ENCODE peak calls at places on chromosomes 5 and 9, in six cellular contexts. One of them, this sample, is unnamed.
A peak's percentile ranks its signal among the peaks of the same experiment; 100 is the strongest.

GRCh38 chr5:176965633-176966032 is 40.9 kb downstream of the UIMC1 start:
- DNase-seq in dorsolateral prefrontal cortex: no peak
- DNase-seq in heart left ventricle: no peak
- DNase-seq in left lung: no peak
- DNase-seq in fibroblast of the aortic adventitia: no peak
- DNase-seq in bronchial epithelial cell: no peak
- DNase-seq in this sample: no peak

GRCh38 chr5:74490814-74491213 is 149.7 kb downstream of the ENC1 start:
- DNase-seq in dorsolateral prefrontal cortex: no peak
- DNase-seq in heart left ventricle: no peak
- DNase-seq in left lung: no peak
- DNase-seq in fibroblast of the aortic adventitia: no peak
- DNase-seq in bronchial epithelial cell: peak; percentile 1
- DNase-seq in this sample: no peak

GRCh38 chr5:157505496-157505895 is 45.5 kb downstream of the NIPAL4 start:
- DNase-seq in dorsolateral prefrontal cortex: no peak
- DNase-seq in heart left ventricle: no peak
- DNase-seq in left lung: no peak
- DNase-seq in fibroblast of the aortic adventitia: no peak
- DNase-seq in bronchial epithelial cell: no peak
- DNase-seq in this sample: no peak

GRCh38 chr5:179759961-179760541 is 27.4 kb downstream of the MAML1 start:
- DNase-seq in dorsolateral prefrontal cortex: no peak
- DNase-seq in heart left ventricle: no peak
- DNase-seq in left lung: no peak
- DNase-seq in fibroblast of the aortic adventitia: no peak
- DNase-seq in bronchial epithelial cell: no peak
- DNase-seq in this sample: no peak

GRCh38 chr5:65925601-65926275 is 637 bp upstream of the ERBIN start:
- DNase-seq in dorsolateral prefrontal cortex: peak; percentile 92
- DNase-seq in heart left ventricle: peak; percentile 85
- DNase-seq in left lung: peak; percentile 80
- DNase-seq in fibroblast of the aortic adventitia: peak; percentile 82
- DNase-seq in bronchial epithelial cell: peak; percentile 57
- DNase-seq in this sample: no peak

GRCh38 chr5:151384106-151384505 is 36.7 kb upstream of the SLC36A2 start:
- DNase-seq in dorsolateral prefrontal cortex: no peak
- DNase-seq in heart left ventricle: no peak
- DNase-seq in left lung: no peak
- DNase-seq in fibroblast of the aortic adventitia: peak; percentile 52
- DNase-seq in bronchial epithelial cell: peak; percentile 39
- DNase-seq in this sample: no peak

GRCh38 chr5:445591-445990 is 2.6 kb downstream of the EXOC3 start:
- DNase-seq in dorsolateral prefrontal cortex: peak; percentile 10
- DNase-seq in heart left ventricle: no peak
- DNase-seq in left lung: no peak
- DNase-seq in fibroblast of the aortic adventitia: no peak
- DNase-seq in bronchial epithelial cell: no peak
- DNase-seq in this sample: no peak

GRCh38 chr5:21152611-21153010 is 1164.6 kb upstream of the CDH18 start:
- DNase-seq in dorsolateral prefrontal cortex: no peak
- DNase-seq in heart left ventricle: no peak
- DNase-seq in left lung: no peak
- DNase-seq in fibroblast of the aortic adventitia: peak; percentile 87
- DNase-seq in bronchial epithelial cell: peak; percentile 100
- DNase-seq in this sample: peak; percentile 84

GRCh38 chr5:73450041-73450598 is 1.5 kb upstream of the FOXD1 start:
- DNase-seq in dorsolateral prefrontal cortex: no peak
- DNase-seq in heart left ventricle: no peak
- DNase-seq in left lung: no peak
- DNase-seq in fibroblast of the aortic adventitia: no peak
- DNase-seq in bronchial epithelial cell: no peak
- DNase-seq in this sample: no peak

GRCh38 chr9:1954238-1954637 is 60.9 kb upstream of the SMARCA2 start:
- DNase-seq in dorsolateral prefrontal cortex: no peak
- DNase-seq in heart left ventricle: no peak
- DNase-seq in left lung: no peak
- DNase-seq in fibroblast of the aortic adventitia: no peak
- DNase-seq in bronchial epithelial cell: no peak
- DNase-seq in this sample: no peak

GRCh38 chr5:56269216-56269927 is 36.2 kb upstream of the ANKRD55 start:
- DNase-seq in dorsolateral prefrontal cortex: no peak
- DNase-seq in heart left ventricle: no peak
- DNase-seq in left lung: no peak
- DNase-seq in fibroblast of the aortic adventitia: peak; percentile 82
- DNase-seq in bronchial epithelial cell: peak; percentile 25
- DNase-seq in this sample: no peak

GRCh38 chr5:123545506-123545905 is 33.5 kb downstream of the CSNK1G3 start:
- DNase-seq in dorsolateral prefrontal cortex: no peak
- DNase-seq in heart left ventricle: no peak
- DNase-seq in left lung: no peak
- DNase-seq in fibroblast of the aortic adventitia: peak; percentile 42
- DNase-seq in bronchial epithelial cell: no peak
- DNase-seq in this sample: no peak

GRCh38 chr5:114412509-114413171 is 50.8 kb downstream of the KCNN2 start:
- DNase-seq in dorsolateral prefrontal cortex: no peak
- DNase-seq in heart left ventricle: no peak
- DNase-seq in left lung: no peak
- DNase-seq in fibroblast of the aortic adventitia: peak; percentile 4
- DNase-seq in bronchial epithelial cell: peak; percentile 86
- DNase-seq in this sample: no peak

DNA sequence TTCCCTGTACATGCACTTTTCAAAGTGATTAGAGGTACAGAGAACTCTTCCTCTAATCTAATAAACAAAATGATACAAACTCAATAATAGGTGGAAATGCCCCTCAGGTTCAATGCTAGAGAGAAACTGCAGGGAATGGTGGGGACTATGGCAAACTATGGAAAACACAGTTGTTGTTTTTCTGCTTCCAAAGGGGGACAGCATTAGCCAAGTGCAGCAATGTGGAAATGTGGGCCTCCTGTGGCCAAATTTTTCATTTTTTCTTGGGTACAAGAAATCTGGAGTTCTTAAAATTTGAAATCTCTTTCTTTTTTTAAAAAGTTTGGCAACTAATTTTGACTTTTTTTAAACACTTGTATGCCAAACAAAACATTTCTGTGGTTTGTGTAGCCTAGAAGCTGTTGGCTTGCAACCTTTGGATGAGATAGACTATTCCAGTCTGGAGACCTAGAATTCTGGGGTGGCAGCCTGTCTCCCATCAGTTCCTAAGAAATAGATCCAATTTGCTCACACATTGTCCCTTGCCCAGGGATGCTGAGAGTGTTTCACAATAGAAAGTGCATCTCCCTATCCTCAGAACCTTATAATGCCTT is 218.6 kb downstream of the PAPPA start:
- DNase-seq in dorsolateral prefrontal cortex: no peak
- DNase-seq in heart left ventricle: no peak
- DNase-seq in left lung: no peak
- DNase-seq in fibroblast of the aortic adventitia: peak; percentile 74
- DNase-seq in bronchial epithelial cell: no peak
- DNase-seq in this sample: no peak
- TF ChIP-seq CTCF in dorsolateral prefrontal cortex: no peak
- TF ChIP-seq CTCF in heart left ventricle: no peak
- TF ChIP-seq CTCF in left lung: no peak
- TF ChIP-seq CTCF in fibroblast of the aortic adventitia: peak; percentile 3
- TF ChIP-seq CTCF in bronchial epithelial cell: no peak
- TF ChIP-seq CTCF in this sample: no peak

GRCh38 chr5:31855527-31855862 is 216.6 kb downstream of the PDZD2 start:
- DNase-seq in dorsolateral prefrontal cortex: no peak
- DNase-seq in heart left ventricle: no peak
- DNase-seq in left lung: no peak
- DNase-seq in fibroblast of the aortic adventitia: no peak
- DNase-seq in bronchial epithelial cell: no peak
- DNase-seq in this sample: no peak
- H3K4me3 ChIP-seq in dorsolateral prefrontal cortex: peak overlapping the region; percentile 78
- H3K4me3 ChIP-seq in heart left ventricle: peak overlapping the region; percentile 42
- H3K4me3 ChIP-seq in left lung: peak overlapping the region; percentile 62
- H3K4me3 ChIP-seq in fibroblast of the aortic adventitia: no peak overlapping the region
- H3K4me3 ChIP-seq in bronchial epithelial cell: peak overlapping the region; percentile 73
- H3K4me3 ChIP-seq in this sample: peak overlapping the region; percentile 64

GRCh38 chr9:98241357-98242104 is 13.9 kb downstream of the TBC1D2 start:
- DNase-seq in dorsolateral prefrontal cortex: no peak
- DNase-seq in heart left ventricle: no peak
- DNase-seq in left lung: no peak
- DNase-seq in fibroblast of the aortic adventitia: no peak
- DNase-seq in bronchial epithelial cell: no peak
- DNase-seq in this sample: no peak
- TF ChIP-seq CTCF in dorsolateral prefrontal cortex: no peak
- TF ChIP-seq CTCF in heart left ventricle: no peak
- TF ChIP-seq CTCF in left lung: no peak
- TF ChIP-seq CTCF in fibroblast of the aortic adventitia: no peak
- TF ChIP-seq CTCF in bronchial epithelial cell: no peak
- TF ChIP-seq CTCF in this sample: no peak

GRCh38 chr9:77399964-77400363 is 222.6 kb downstream of the VPS13A start:
- DNase-seq in dorsolateral prefrontal cortex: no peak
- DNase-seq in heart left ventricle: no peak
- DNase-seq in left lung: no peak
- DNase-seq in fibroblast of the aortic adventitia: no peak
- DNase-seq in bronchial epithelial cell: no peak
- DNase-seq in this sample: no peak

GRCh38 chr9:77403244-77403643 is 225.9 kb downstream of the VPS13A start:
- DNase-seq in dorsolateral prefrontal cortex: no peak
- DNase-seq in heart left ventricle: no peak
- DNase-seq in left lung: no peak
- DNase-seq in fibroblast of the aortic adventitia: no peak
- DNase-seq in bronchial epithelial cell: no peak
- DNase-seq in this sample: no peak

GRCh38 chr9:77402286-77402685 is 225.0 kb downstream of the VPS13A start:
- DNase-seq in dorsolateral prefrontal cortex: no peak
- DNase-seq in heart left ventricle: no peak
- DNase-seq in left lung: no peak
- DNase-seq in fibroblast of the aortic adventitia: peak; percentile 6
- DNase-seq in bronchial epithelial cell: peak; percentile 43
- DNase-seq in this sample: no peak
- H3K4me3 ChIP-seq in dorsolateral prefrontal cortex: no peak overlapping the region
- H3K4me3 ChIP-seq in heart left ventricle: no peak overlapping the region
- H3K4me3 ChIP-seq in left lung: no peak overlapping the region
- H3K4me3 ChIP-seq in fibroblast of the aortic adventitia: no peak overlapping the region
- H3K4me3 ChIP-seq in bronchial epithelial cell: no peak overlapping the region
- H3K4me3 ChIP-seq in this sample: no peak overlapping the region

GRCh38 chr9:111997831-111998230 is 101.2 kb downstream of the UGCG start:
- DNase-seq in dorsolateral prefrontal cortex: no peak
- DNase-seq in heart left ventricle: no peak
- DNase-seq in left lung: no peak
- DNase-seq in fibroblast of the aortic adventitia: no peak
- DNase-seq in bronchial epithelial cell: no peak
- DNase-seq in this sample: no peak
- TF ChIP-seq CTCF in dorsolateral prefrontal cortex: no peak
- TF ChIP-seq CTCF in heart left ventricle: no peak
- TF ChIP-seq CTCF in left lung: no peak
- TF ChIP-seq CTCF in fibroblast of the aortic adventitia: no peak
- TF ChIP-seq CTCF in bronchial epithelial cell: no peak
- TF ChIP-seq CTCF in this sample: no peak

DNA sequence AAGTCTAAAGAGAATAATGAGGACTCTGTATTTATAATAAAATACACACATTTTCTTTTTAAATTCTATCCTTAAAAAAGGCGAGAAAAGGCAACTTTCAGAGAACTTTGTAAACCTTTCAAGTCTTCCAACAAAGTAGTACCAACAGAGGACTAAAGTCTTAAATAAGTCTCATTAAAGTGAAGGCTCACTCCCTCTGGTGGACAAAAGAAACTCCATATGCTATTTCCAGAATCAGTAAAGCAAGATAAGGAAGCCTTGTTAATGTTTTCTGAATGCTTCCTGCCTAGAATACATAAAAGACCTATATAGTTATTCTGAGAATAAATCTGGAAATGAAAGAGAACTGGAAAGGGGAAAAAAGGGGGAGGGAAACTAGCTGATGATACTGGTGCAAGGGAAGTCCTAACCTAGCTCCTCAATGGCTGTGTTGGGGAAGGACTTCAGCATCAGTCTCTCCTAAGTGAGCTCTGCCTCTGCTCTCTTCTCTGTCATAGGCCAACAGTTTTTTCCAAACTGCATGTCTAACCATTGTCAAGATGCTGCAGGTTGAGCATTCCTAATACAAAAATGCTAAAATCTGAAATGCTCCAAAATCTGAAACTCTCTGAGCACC is 7.2 kb downstream of the HMGCS1 start:
- DNase-seq in dorsolateral prefrontal cortex: no peak
- DNase-seq in heart left ventricle: no peak
- DNase-seq in left lung: no peak
- DNase-seq in fibroblast of the aortic adventitia: peak; percentile 81
- DNase-seq in bronchial epithelial cell: peak; percentile 56
- DNase-seq in this sample: no peak
- H3K4me3 ChIP-seq in dorsolateral prefrontal cortex: no peak overlapping the region
- H3K4me3 ChIP-seq in heart left ventricle: no peak overlapping the region
- H3K4me3 ChIP-seq in left lung: no peak overlapping the region
- H3K4me3 ChIP-seq in fibroblast of the aortic adventitia: no peak overlapping the region
- H3K4me3 ChIP-seq in bronchial epithelial cell: no peak overlapping the region
- H3K4me3 ChIP-seq in this sample: no peak overlapping the region

GRCh38 chr5:90112293-90112692 is 297.3 kb downstream of the CETN3 start:
- DNase-seq in dorsolateral prefrontal cortex: no peak
- DNase-seq in heart left ventricle: no peak
- DNase-seq in left lung: no peak
- DNase-seq in fibroblast of the aortic adventitia: no peak
- DNase-seq in bronchial epithelial cell: no peak
- DNase-seq in this sample: no peak

GRCh38 chr5:90111354-90112070 is 298.0 kb downstream of the CETN3 start:
- DNase-seq in dorsolateral prefrontal cortex: no peak
- DNase-seq in heart left ventricle: no peak
- DNase-seq in left lung: no peak
- DNase-seq in fibroblast of the aortic adventitia: peak; percentile 86
- DNase-seq in bronchial epithelial cell: peak; percentile 67
- DNase-seq in this sample: no peak

GRCh38 chr5:90109285-90109684 is 300.3 kb downstream of the CETN3 start:
- DNase-seq in dorsolateral prefrontal cortex: no peak
- DNase-seq in heart left ventricle: no peak
- DNase-seq in left lung: no peak
- DNase-seq in fibroblast of the aortic adventitia: no peak
- DNase-seq in bronchial epithelial cell: no peak
- DNase-seq in this sample: no peak

GRCh38 chr5:90113108-90113507 is 296.4 kb downstream of the CETN3 start:
- DNase-seq in dorsolateral prefrontal cortex: no peak
- DNase-seq in heart left ventricle: no peak
- DNase-seq in left lung: no peak
- DNase-seq in fibroblast of the aortic adventitia: no peak
- DNase-seq in bronchial epithelial cell: no peak
- DNase-seq in this sample: no peak
- TF ChIP-seq CTCF in dorsolateral prefrontal cortex: no peak
- TF ChIP-seq CTCF in heart left ventricle: no peak
- TF ChIP-seq CTCF in left lung: no peak
- TF ChIP-seq CTCF in fibroblast of the aortic adventitia: no peak
- TF ChIP-seq CTCF in bronchial epithelial cell: no peak
- TF ChIP-seq CTCF in this sample: no peak